ENCODE peak calls at places on chromosomes 11 and 22, in four cellular contexts. N, U, Q and V are unnamed samples.

GRCh38 chr11:28227460-28227859 is 119.3 kb downstream of the METTL15 start:
- DNase-seq in U (no peak), Q (no peak), N (no peak), V (no peak)

GRCh38 chr22:38315801-38316339 is 1.4 kb downstream of the CSNK1E start:
- DNase-seq in N (no peak), Q (peak; percentile 43), U (no peak), V (no peak)

GRCh38 chr11:71447791-71448256 is 369 bp downstream of the DHCR7 start:
- DNase-seq in N (no peak), Q (peak; percentile 38), U (peak; percentile 83), V (peak; percentile 75)

GRCh38 chr11:123718075-123718868 is 23.2 kb downstream of the ZNF202 start:
- DNase-seq in N (no peak), U (no peak), Q (peak; percentile 63), V (no peak)

GRCh38 chr11:61332266-61332822 is 561 bp downstream of the DDB1 start:
- DNase-seq in U (no peak), N (no peak), Q (peak; percentile 80), V (peak; percentile 70)

GRCh38 chr11:128745296-128746183 is 51.7 kb downstream of the FLI1 start:
- DNase-seq in U (no peak), N (no peak), Q (no peak), V (peak; percentile 53)

GRCh38 chr11:108685419-108686161 is 20.7 kb downstream of the DDX10 start:
- DNase-seq in U (no peak), N (no peak), Q (no peak), V (no peak)

GRCh38 chr11:20397281-20397680 is 9.8 kb downstream of the PRMT3 start:
- DNase-seq in N (no peak), U (no peak), Q (peak; percentile 53), V (peak; percentile 66)

GRCh38 chr11:64536396-64536935 is 54.6 kb upstream of the SLC22A12 start:
- DNase-seq in N (no peak), Q (no peak), U (no peak), V (no peak)

GRCh38 chr11:69887841-69888670 is 68.8 kb upstream of the FGF3 start:
- DNase-seq in Q (peak; percentile 3), U (no peak), N (no peak), V (no peak)

GRCh38 chr11:8610532-8611116 is 16.6 kb upstream of the STK33 start:
- DNase-seq in Q (no peak), N (peak; percentile 48), U (no peak), V (peak; percentile 65)

GRCh38 chr11:16942342-16942741 is 71.9 kb downstream of the PLEKHA7 start:
- DNase-seq in N (no peak), Q (no peak), U (no peak), V (peak; percentile 74)

GRCh38 chr22:42883121-42883520 is 26.0 kb upstream of the ARFGAP3 start:
- DNase-seq in U (no peak), Q (no peak), N (no peak), V (no peak)

GRCh38 chr22:31496735-31497146 is 405 bp downstream of the SFI1 start:
- DNase-seq in Q (peak; percentile 57), N (no peak), U (no peak), V (no peak)

GRCh38 chr11:42524534-42525227 is 787.1 kb upstream of the API5 start:
- DNase-seq in U (peak; percentile 74), N (peak; percentile 81), Q (peak; percentile 74), V (peak; percentile 84)

GRCh38 chr11:83349371-83349770 is 63.2 kb upstream of the CCDC90B start:
- DNase-seq in Q (no peak), U (no peak), N (no peak), V (no peak)

GRCh38 chr22:30041475-30041874 is 38.8 kb upstream of the HORMAD2 start:
- DNase-seq in Q (no peak), N (no peak), U (no peak), V (no peak)

GRCh38 chr11:48074425-48075181 is 94.2 kb downstream of the PTPRJ start:
- DNase-seq in N (no peak), U (no peak), Q (no peak), V (no peak)

GRCh38 chr11:2834893-2835767 is 50.4 kb downstream of the CDKN1C start:
- DNase-seq in N (no peak), Q (peak; percentile 77), U (no peak), V (peak; percentile 15)

GRCh38 chr11:16883179-16883578 is 131.0 kb downstream of the PLEKHA7 start:
- DNase-seq in U (no peak), Q (peak; percentile 61), N (no peak), V (peak; percentile 94)

GRCh38 chr11:61454520-61454919 is 24.6 kb downstream of the SDHAF2 start:
- DNase-seq in Q (no peak), U (no peak), N (no peak), V (no peak)

GRCh38 chr11:114293201-114293711 is 2.9 kb upstream of the NNMT start:
- DNase-seq in U (no peak), Q (no peak), N (no peak), V (no peak)

GRCh38 chr11:2097356-2097997 is 41.7 kb downstream of the IGF2 start:
- DNase-seq in Q (peak; percentile 2), N (peak; percentile 76), U (peak; percentile 80), V (peak; percentile 84)

GRCh38 chr11:85810871-85811611 is at the start of gene SYTL2:
- DNase-seq in U (peak; percentile 87), Q (peak; percentile 82), N (peak; percentile 82), V (peak; percentile 83)

GRCh38 chr11:2579315-2580060 is 120.3 kb downstream of the KCNQ1OT1 start:
- DNase-seq in Q (no peak), U (no peak), N (peak; percentile 27), V (peak; percentile 67)

GRCh38 chr11:118000067-118000849 is 14.1 kb downstream of the IL10RA start:
- DNase-seq in U (no peak), Q (no peak), N (no peak), V (no peak)

GRCh38 chr22:42356547-42356946 is 75.7 kb downstream of the NFAM1 start:
- DNase-seq in Q (no peak), N (no peak), U (no peak), V (no peak)

GRCh38 chr11:3188496-3189192 is 23.5 kb upstream of the OSBPL5 start:
- DNase-seq in N (peak; percentile 39), Q (no peak), U (peak; percentile 51), V (no peak)

GRCh38 chr11:111490496-111490895 is 21.7 kb downstream of the BTG4 start:
- DNase-seq in N (no peak), Q (no peak), U (no peak), V (no peak)

GRCh38 chr11:69639843-69640242 is 1.1 kb upstream of the CCND1 start:
- DNase-seq in Q (no peak), U (no peak), N (no peak), V (no peak)

GRCh38 chr22:31830721-31831070 is 76.9 kb downstream of the DEPDC5 start:
- DNase-seq in N (no peak), U (no peak), Q (no peak), V (no peak)

GRCh38 chr22:23213581-23214341 is 33.5 kb downstream of the BCR start:
- DNase-seq in U (no peak), N (no peak), Q (no peak), V (no peak)

GRCh38 chr22:23214398-23214797 is 34.1 kb downstream of the BCR start:
- DNase-seq in N (no peak), U (no peak), Q (no peak), V (no peak)

GRCh38 chr22:23216331-23217170 is 36.2 kb downstream of the BCR start:
- DNase-seq in U (no peak), Q (peak; percentile 9), N (no peak), V (no peak)

GRCh38 chr22:23217171-23218052 is 37.1 kb downstream of the BCR start:
- DNase-seq in U (no peak), N (no peak), Q (peak; percentile 40), V (no peak)

DNA sequence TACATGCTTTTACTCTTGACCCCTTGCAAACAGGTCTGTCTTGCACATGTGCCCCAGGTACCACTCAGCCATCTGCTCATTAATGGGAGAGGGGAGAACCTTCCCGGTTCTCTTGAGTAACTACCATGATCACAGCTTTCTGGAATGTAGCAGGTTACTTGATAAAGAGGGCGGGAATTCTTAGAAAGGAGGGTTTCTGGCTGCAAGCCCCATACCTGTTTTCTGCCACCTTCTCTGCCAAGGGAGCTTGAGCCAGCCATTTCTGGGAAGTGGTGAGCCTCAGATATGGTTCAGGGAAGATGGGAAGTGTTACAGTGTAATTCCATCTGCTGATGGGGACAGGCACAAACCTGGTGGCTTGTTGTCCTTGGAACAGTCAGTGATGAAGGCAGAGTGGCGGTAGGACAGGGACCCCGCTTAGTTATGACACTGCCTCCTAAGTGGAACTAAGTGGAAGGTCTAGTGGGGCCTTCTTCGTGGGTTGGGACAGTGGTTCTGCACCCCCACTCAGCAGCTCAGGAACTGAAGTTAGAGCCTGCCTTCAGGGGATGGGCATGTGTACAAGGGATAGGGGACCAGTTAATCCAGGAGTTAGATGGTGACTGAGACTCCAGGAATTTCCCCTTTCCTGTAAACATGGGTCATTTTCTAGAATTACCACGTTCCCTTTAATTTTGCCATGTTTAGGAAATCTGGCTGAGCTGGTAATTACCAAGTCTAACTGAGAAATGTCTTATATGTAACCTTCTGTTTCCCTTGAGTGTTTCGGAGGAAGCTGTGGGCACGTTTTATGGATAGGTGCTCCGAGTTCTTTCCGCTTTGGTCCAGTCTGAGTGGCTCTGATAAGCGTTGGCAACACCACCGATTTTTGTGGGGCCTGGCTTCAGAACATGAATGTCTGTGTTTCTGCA is 35.2 kb downstream of the BCR start:
- DNase-seq in Q (peak; percentile 66), N (no peak), U (no peak), V (peak; percentile 80)
- H3K18ac ChIP-seq in Q (peak overlapping the region; percentile 35), N (no peak overlapping the region), U (no peak overlapping the region), V (no peak overlapping the region)

DNA sequence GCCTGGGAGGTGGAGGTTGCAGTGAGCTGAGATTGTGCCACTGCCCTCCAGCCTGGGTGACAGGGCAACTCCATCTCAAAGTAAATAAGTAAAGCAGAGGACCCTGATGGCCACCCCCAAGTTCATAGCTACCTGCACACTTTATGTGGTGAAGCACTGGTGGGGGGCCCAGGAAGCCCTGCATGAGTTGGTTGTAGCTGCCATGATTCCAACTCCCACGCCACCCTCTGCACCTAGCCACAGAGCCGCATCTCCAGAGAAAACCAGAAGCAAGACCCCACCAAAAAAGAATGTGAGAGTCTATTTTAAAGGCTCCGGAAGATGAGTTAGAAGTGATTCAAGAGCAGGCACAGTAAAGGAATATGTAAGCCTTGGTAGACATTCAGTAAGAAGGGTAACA is 20.4 kb upstream of the TMA7B start:
- DNase-seq in Q (no peak), N (no peak), U (no peak), V (no peak)
- H3K79me2 ChIP-seq in Q (no peaks in the 10 kb centered on the region), N (no peaks in the 10 kb centered on the region), U (no peaks in the 10 kb centered on the region), V (no peaks in the 10 kb centered on the region)

GRCh38 chr22:18000441-18001039 is 23.8 kb downstream of the MICAL3 start:
- DNase-seq in U (peak; percentile 63), Q (no peak), N (no peak), V (peak; percentile 47)
- H2BK5ac ChIP-seq in U (no peak overlapping the region), Q (no peak overlapping the region), N (no peak overlapping the region), V (no peak overlapping the region)

GRCh38 chr11:120344302-120345004 is 8.2 kb downstream of the ARHGEF12 start:
- DNase-seq in N (no peak), U (no peak), Q (peak; percentile 17), V (no peak)
- H3K18ac ChIP-seq in N (no peak overlapping the region), U (no peak overlapping the region), Q (no peak overlapping the region), V (no peak overlapping the region)

GRCh38 chr11:73389134-73389525 is 12.9 kb downstream of the RELT start:
- DNase-seq in N (no peak), U (no peak), Q (no peak), V (no peak)
- H3K79me2 ChIP-seq in N (no peaks in the 10 kb centered on the region), U (peaks cover 3% of the 10 kb centered on the region), Q (no peaks in the 10 kb centered on the region), V (peaks cover 2% of the 10 kb centered on the region)

GRCh38 chr11:125315088-125315740 is 150.7 kb downstream of the PKNOX2 start:
- DNase-seq in Q (no peak), U (no peak), N (no peak), V (no peak)
- H2BK5ac ChIP-seq in Q (no peak overlapping the region), U (no peak overlapping the region), N (no peak overlapping the region), V (no peak overlapping the region)

GRCh38 chr11:12285106-12285505 is 92.3 kb upstream of the PARVA start:
- DNase-seq in U (no peak), N (no peak), Q (peak; percentile 13), V (no peak)
- H3K18ac ChIP-seq in U (no peak overlapping the region), N (no peak overlapping the region), Q (no peak overlapping the region), V (no peak overlapping the region)